ENCODE peak calls at places on chromosomes 16 and 17, in eight cellular contexts. X, N, J, U, C, S, T and F are unnamed samples.

GRCh38 chr16:715448-716249 is 731 bp downstream of the METRN start:
- DNase-seq in X (no peak), N (no peak), J (no peak), U (no peak), C (no peak), S (no peak), T (no peak), F (no peak)

GRCh38 chr17:15457723-15458094 is 9.7 kb downstream of the CDRT4 start:
- DNase-seq in X (no peak), N (no peak), J (no peak), U (no peak), C (no peak), S (no peak), T (no peak), F (no peak)

GRCh38 chr16:15961060-15961511 is 11.7 kb downstream of the ABCC1 start:
- DNase-seq in X (no peak), N (no peak), J (no peak), U (no peak), C (no peak), S (peak), T (peak), F (peak)

GRCh38 chr17:7838291-7839075 is 4.5 kb downstream of the KDM6B start:
- DNase-seq in X (peak), N (no peak), J (peak), U (no peak), C (peak), S (no peak), T (no peak), F (peak)

GRCh38 chr17:42526031-42526444 is 10.0 kb upstream of the NAGLU start:
- DNase-seq in X (peak), N (no peak), J (peak), U (no peak), C (peak), S (no peak), T (no peak), F (no peak)

GRCh38 chr16:69501956-69502457 is 63.8 kb upstream of the NFAT5 start:
- DNase-seq in X (no peak), N (no peak), J (no peak), U (no peak), C (no peak), S (no peak), T (no peak), F (no peak)

GRCh38 chr16:1332618-1333148 is 762 bp upstream of the BAIAP3 start:
- DNase-seq in X (no peak), N (no peak), J (no peak), U (no peak), C (no peak), S (no peak), T (no peak), F (no peak)

GRCh38 chr17:40551874-40552768 is 13.2 kb downstream of the CCR7 start:
- DNase-seq in X (peak), N (peak), J (peak), U (peak), C (peak), S (no peak), T (no peak), F (no peak)

GRCh38 chr17:12538003-12538402 is 127.7 kb upstream of the MYOCD start:
- DNase-seq in X (no peak), N (no peak), J (no peak), U (no peak), C (no peak), S (no peak), T (no peak), F (no peak)

GRCh38 chr17:5582177-5582885 is 2.0 kb downstream of the NLRP1 start:
- DNase-seq in X (no peak), N (no peak), J (no peak), U (no peak), C (no peak), S (no peak), T (no peak), F (no peak)

GRCh38 chr16:85497622-85498314 is 115.4 kb upstream of the GSE1 start:
- DNase-seq in X (no peak), N (no peak), J (no peak), U (no peak), C (no peak), S (no peak), T (no peak), F (no peak)

GRCh38 chr17:6456321-6456720 is 12.1 kb downstream of the PIMREG start:
- DNase-seq in X (no peak), N (no peak), J (no peak), U (no peak), C (no peak), S (no peak), T (no peak), F (no peak)

GRCh38 chr17:57085448-57086068 is 512 bp downstream of the AKAP1 start:
- DNase-seq in X (peak), N (no peak), J (peak), U (no peak), C (peak), S (no peak), T (peak), F (peak)

GRCh38 chr17:81510798-81511549 is 1.6 kb downstream of the ACTG1 start:
- DNase-seq in X (no peak), N (no peak), J (no peak), U (no peak), C (no peak), S (no peak), T (no peak), F (no peak)

GRCh38 chr17:50394711-50395110 is 2.6 kb downstream of the LRRC59 start:
- DNase-seq in X (no peak), N (no peak), J (no peak), U (no peak), C (no peak), S (no peak), T (no peak), F (no peak)

GRCh38 chr17:73237714-73238113 is 24.0 kb downstream of the CPSF4L start:
- DNase-seq in X (no peak), N (no peak), J (no peak), U (no peak), C (no peak), S (no peak), T (no peak), F (no peak)

GRCh38 chr16:57868913-57869520 is 66.7 kb upstream of the KIFC3 start:
- DNase-seq in X (no peak), N (no peak), J (no peak), U (no peak), C (no peak), S (no peak), T (no peak), F (no peak)

GRCh38 chr16:64964126-64964540 is 157.7 kb downstream of the CDH11 start:
- DNase-seq in X (no peak), N (no peak), J (peak), U (peak), C (peak), S (no peak), T (no peak), F (no peak)

GRCh38 chr17:83107656-83108048 is 28.2 kb downstream of the METRNL start:
- DNase-seq in X (no peak), N (no peak), J (no peak), U (no peak), C (no peak), S (no peak), T (no peak), F (no peak)

GRCh38 chr17:50848039-50848438 is 12.7 kb downstream of the WFIKKN2 start:
- DNase-seq in X (peak), N (no peak), J (no peak), U (no peak), C (no peak), S (no peak), T (no peak), F (no peak)

GRCh38 chr17:82888583-82889495 is 49.0 kb upstream of the ZNF750 start:
- DNase-seq in X (peak), N (no peak), J (no peak), U (no peak), C (no peak), S (no peak), T (no peak), F (no peak)

GRCh38 chr17:4980644-4981216 is 6.7 kb downstream of the CAMTA2 start:
- DNase-seq in X (peak), N (no peak), J (no peak), U (no peak), C (peak), S (no peak), T (no peak), F (peak)

GRCh38 chr16:1323296-1324239 is 9.9 kb upstream of the BAIAP3 start:
- DNase-seq in X (no peak), N (no peak), J (no peak), U (no peak), C (no peak), S (no peak), T (no peak), F (no peak)

GRCh38 chr16:81657731-81658130 is 121.4 kb upstream of the PLCG2 start:
- DNase-seq in X (no peak), N (no peak), J (no peak), U (no peak), C (no peak), S (no peak), T (no peak), F (no peak)

GRCh38 chr17:80034977-80035686 is 540 bp downstream of the TBC1D16 start:
- DNase-seq in X (peak), N (no peak), J (peak), U (no peak), C (peak), S (no peak), T (peak), F (no peak)

GRCh38 chr17:63275318-63275967 is 170.7 kb downstream of the CYB561 start:
- DNase-seq in X (peak), N (peak), J (peak), U (peak), C (peak), S (no peak), T (no peak), F (no peak)

GRCh38 chr17:7841622-7842379 is 7.8 kb downstream of the KDM6B start:
- DNase-seq in X (peak), N (no peak), J (peak), U (peak), C (peak), S (peak), T (peak), F (peak)

GRCh38 chr16:69567031-69567680 is 1.4 kb downstream of the NFAT5 start:
- DNase-seq in X (peak), N (no peak), J (no peak), U (no peak), C (peak), S (no peak), T (no peak), F (no peak)

GRCh38 chr17:43324205-43324893 is 74.4 kb upstream of the ARL4D start:
- DNase-seq in X (no peak), N (no peak), J (no peak), U (no peak), C (no peak), S (no peak), T (no peak), F (no peak)

GRCh38 chr16:1338119-1338730 is 4.8 kb downstream of the BAIAP3 start:
- DNase-seq in X (no peak), N (no peak), J (no peak), U (no peak), C (no peak), S (no peak), T (no peak), F (no peak)

GRCh38 chr16:76654421-76654820 is 377.2 kb downstream of the CNTNAP4 start:
- DNase-seq in X (no peak), N (no peak), J (no peak), U (no peak), C (no peak), S (no peak), T (no peak), F (no peak)

GRCh38 chr16:49431040-49431439 is 57.4 kb downstream of the C16orf78 start:
- DNase-seq in X (no peak), N (no peak), J (no peak), U (no peak), C (no peak), S (no peak), T (no peak), F (no peak)

GRCh38 chr17:51666971-51667721 is 406.8 kb downstream of the UTP18 start:
- DNase-seq in X (no peak), N (no peak), J (no peak), U (no peak), C (no peak), S (no peak), T (no peak), F (no peak)

GRCh38 chr16:29684671-29685070 is 5.7 kb downstream of the QPRT start:
- DNase-seq in X (no peak), N (no peak), J (no peak), U (no peak), C (no peak), S (no peak), T (no peak), F (no peak)

GRCh38 chr17:14488958-14489550 is 188.2 kb downstream of the HS3ST3B1 start:
- DNase-seq in X (no peak), N (no peak), J (no peak), U (no peak), C (no peak), S (no peak), T (no peak), F (no peak)

GRCh38 chr17:71900830-71901229 is 220.0 kb upstream of the SOX9 start:
- DNase-seq in X (no peak), N (no peak), J (no peak), U (no peak), C (peak), S (no peak), T (no peak), F (no peak)

GRCh38 chr16:88700636-88701482 is 5.3 kb downstream of the RNF166 start:
- DNase-seq in X (peak), N (no peak), J (peak), U (peak), C (peak), S (peak), T (peak), F (peak)

GRCh38 chr16:88700322-88700635 is 5.9 kb downstream of the RNF166 start:
- DNase-seq in X (no peak), N (no peak), J (no peak), U (no peak), C (no peak), S (no peak), T (no peak), F (no peak)

GRCh38 chr16:88703486-88704309 is 2.5 kb downstream of the RNF166 start:
- DNase-seq in X (no peak), N (no peak), J (no peak), U (no peak), C (no peak), S (no peak), T (peak), F (peak)

GRCh38 chr16:88702364-88703210 is 3.6 kb downstream of the RNF166 start:
- DNase-seq in X (no peak), N (no peak), J (no peak), U (no peak), C (no peak), S (no peak), T (no peak), F (no peak)

DNA sequence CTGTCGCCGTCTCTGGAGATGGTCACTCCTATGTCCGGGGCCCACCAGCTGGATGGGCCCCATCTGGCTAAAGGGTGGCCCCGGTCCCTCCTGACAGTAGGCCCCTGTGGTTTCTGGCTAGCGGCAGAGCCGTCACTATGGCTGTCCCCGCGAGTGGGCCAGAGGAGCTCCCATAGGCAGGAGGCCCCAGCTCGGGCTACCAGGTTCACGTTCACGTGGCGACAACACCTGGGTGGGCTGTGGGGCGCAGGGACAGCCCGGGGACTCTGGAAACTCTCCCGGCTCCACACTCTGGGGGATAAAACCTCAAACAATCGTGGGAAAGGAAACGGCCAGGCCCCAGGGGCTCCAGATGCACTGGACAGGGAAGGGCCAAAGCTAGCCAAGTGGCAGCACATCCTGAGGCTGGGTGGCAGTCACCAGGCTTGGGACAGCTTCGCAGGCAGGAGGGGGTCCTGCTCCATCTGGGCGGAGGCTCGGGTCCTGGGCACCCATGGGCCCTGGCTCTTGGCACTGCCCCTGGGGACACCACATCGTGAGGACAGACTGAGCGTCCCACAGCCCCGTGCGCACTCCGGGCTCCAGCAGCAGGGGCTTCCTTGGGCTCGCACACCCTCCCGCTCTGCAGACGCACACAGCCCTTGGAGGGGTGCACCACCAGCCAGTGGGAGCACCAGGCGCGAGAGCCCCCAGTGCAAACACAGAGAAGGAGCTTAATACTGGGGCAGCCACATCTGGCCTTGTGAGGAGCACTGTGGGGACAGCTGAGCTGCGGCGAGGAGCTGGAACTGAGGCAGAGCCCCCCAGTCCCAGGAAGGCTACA is 4.5 kb downstream of the RNF166 start:
- DNase-seq in X (no peak), N (no peak), J (no peak), U (no peak), C (no peak), S (no peak), T (no peak), F (no peak)
- H3K4me3 ChIP-seq in X (no peak), N (no peak), J (no peak), U (no peak), C (no peak), S (peak), T (peak), F (peak)

DNA sequence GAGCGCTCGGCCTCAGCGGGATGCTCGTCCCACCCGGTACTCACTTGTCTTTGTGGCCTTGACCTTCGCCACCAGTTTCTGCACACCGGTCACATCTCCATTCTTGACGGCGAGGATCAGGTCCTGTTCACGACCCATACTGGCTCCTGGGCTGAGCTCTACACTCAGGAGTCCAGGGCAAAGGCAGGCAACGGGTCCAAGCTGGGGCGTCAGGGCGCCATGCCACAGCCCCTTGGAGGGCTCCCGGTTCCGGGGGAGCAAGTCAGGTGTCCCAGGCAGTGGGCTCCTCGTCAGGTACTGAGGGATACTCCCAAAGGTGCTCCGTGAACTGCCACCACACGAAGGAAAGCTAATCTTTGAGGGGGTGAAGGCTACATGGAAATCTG is 1.7 kb downstream of the CASKIN2 start:
- DNase-seq in X (peak), N (no peak), J (no peak), U (no peak), C (no peak), S (no peak), T (no peak), F (no peak)
- H3K4me3 ChIP-seq in X (peak), N (peak), J (no peak), U (peak), C (no peak), S (no peak), T (no peak), F (no peak)

GRCh38 chr16:68086336-68086821 is 1.2 kb downstream of the NFATC3 start:
- DNase-seq in X (no peak), N (no peak), J (peak), U (no peak), C (peak), S (no peak), T (no peak), F (no peak)

GRCh38 chr16:68089067-68089466 is 3.9 kb downstream of the NFATC3 start:
- DNase-seq in X (no peak), N (no peak), J (no peak), U (no peak), C (no peak), S (no peak), T (no peak), F (no peak)

GRCh38 chr16:68088130-68088972 is 3.2 kb downstream of the NFATC3 start:
- DNase-seq in X (no peak), N (no peak), J (no peak), U (no peak), C (no peak), S (no peak), T (no peak), F (no peak)

GRCh38 chr16:68086860-68087268 is 1.7 kb downstream of the NFATC3 start:
- DNase-seq in X (no peak), N (no peak), J (no peak), U (no peak), C (no peak), S (no peak), T (no peak), F (no peak)

DNA sequence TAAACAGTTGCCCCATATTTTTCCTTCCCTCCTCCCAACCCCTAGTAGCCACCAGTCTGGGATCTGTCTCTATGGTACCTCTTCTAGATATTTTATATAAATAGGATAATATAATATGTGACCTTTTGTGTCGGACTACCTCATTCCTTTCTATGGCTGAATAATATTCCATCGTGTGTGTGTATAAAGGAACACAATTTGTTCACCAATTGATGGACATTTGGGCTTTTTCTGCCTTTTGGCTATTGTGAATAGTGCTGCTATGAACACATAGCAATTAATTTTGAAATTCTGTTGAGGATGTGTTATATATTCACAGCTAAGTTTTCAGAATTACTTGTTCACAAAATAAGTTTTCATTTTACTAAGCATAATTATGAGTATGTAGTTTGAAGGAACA is 2.5 kb downstream of the NFATC3 start:
- DNase-seq in X (no peak), N (no peak), J (no peak), U (no peak), C (no peak), S (no peak), T (no peak), F (no peak)
- H3K4me3 ChIP-seq in X (no peak), N (no peak), J (peak), U (no peak), C (no peak), S (peak), T (peak), F (no peak)

GRCh38 chr17:58323420-58324408 is 4.9 kb downstream of the TSPOAP1 start:
- DNase-seq in X (no peak), N (no peak), J (no peak), U (no peak), C (no peak), S (no peak), T (no peak), F (no peak)
- H3K4me3 ChIP-seq in X (peak), N (peak), J (peak), U (peak), C (no peak), S (no peak), T (no peak), F (no peak)